ENCODE peak calls at places on chromosome 13, in ten cellular contexts. B is testis; R is CD8-positive, alpha-beta memory T cell; K is IMR-90; C is CD4-positive, alpha-beta T cell; F is cardiac muscle cell; P is CD8-positive, alpha-beta T cell; Y is right atrium auricular region; Q is left ventricle myocardium inferior; T is body of pancreas. D is an unnamed sample.

GRCh38 chr13:41306271-41307150 is 4.6 kb upstream of the NAA16 start:
- DNase-seq in B (no peak), R (no peak), K (peak; percentile 34), C (no peak), F (no peak), P (no peak), Y (no peak), Q (no peak), T (peak; percentile 65), D (no peak)

GRCh38 chr13:84400711-84401110 is 518.4 kb upstream of the SLITRK1 start:
- DNase-seq in B (no peak), R (no peak), K (peak; percentile 82), C (no peak), F (no peak), P (no peak), Y (no peak), Q (no peak), T (no peak), D (no peak)

GRCh38 chr13:91142572-91142971 is 204.9 kb upstream of the MIR17HG start:
- DNase-seq in B (no peak), R (no peak), K (peak; percentile 1), C (no peak), F (no peak), P (no peak), Y (no peak), Q (no peak), T (no peak), D (no peak)

GRCh38 chr13:51645154-51645650 is 60.9 kb downstream of the WDFY2 start:
- DNase-seq in B (no peak), R (peak; percentile 73), K (peak; percentile 57), C (no peak), F (no peak), P (peak; percentile 37), Y (no peak), Q (no peak), T (no peak), D (peak; percentile 40)

GRCh38 chr13:51158365-51158764 is 47.3 kb upstream of the C13orf42 start:
- DNase-seq in B (no peak), R (no peak), K (no peak), C (no peak), F (no peak), P (no peak), Y (no peak), Q (no peak), T (no peak), D (no peak)

GRCh38 chr13:114164681-114165429 is 14.2 kb upstream of the CFAP97D2 start:
- DNase-seq in B (no peak), R (no peak), K (no peak), C (no peak), F (no peak), P (no peak), Y (no peak), Q (no peak), T (no peak), D (no peak)

GRCh38 chr13:46213242-46213641 is 1.5 kb downstream of the LRRC63 start:
- DNase-seq in B (no peak), R (no peak), K (no peak), C (no peak), F (no peak), P (no peak), Y (no peak), Q (no peak), T (no peak), D (no peak)

GRCh38 chr13:77048592-77048991 is 21.6 kb upstream of the FBXL3 start:
- DNase-seq in B (peak; percentile 58), R (no peak), K (no peak), C (no peak), F (no peak), P (no peak), Y (no peak), Q (no peak), T (no peak), D (no peak)

GRCh38 chr13:106523566-106523965 is 11.9 kb downstream of the EFNB2 start:
- DNase-seq in B (no peak), R (no peak), K (no peak), C (no peak), F (no peak), P (no peak), Y (no peak), Q (no peak), T (no peak), D (no peak)

GRCh38 chr13:42333613-42334328 is 61.8 kb downstream of the AKAP11 start:
- DNase-seq in B (peak; percentile 23), R (peak; percentile 3), K (peak; percentile 22), C (no peak), F (peak; percentile 49), P (no peak), Y (no peak), Q (no peak), T (no peak), D (no peak)

GRCh38 chr13:40681341-40682051 is 15.1 kb upstream of the FOXO1 start:
- DNase-seq in B (no peak), R (no peak), K (no peak), C (no peak), F (no peak), P (no peak), Y (no peak), Q (no peak), T (no peak), D (no peak)

GRCh38 chr13:43319617-43320444 is 296.4 kb downstream of the DNAJC15 start:
- DNase-seq in B (no peak), R (no peak), K (no peak), C (no peak), F (no peak), P (no peak), Y (no peak), Q (no peak), T (no peak), D (no peak)

GRCh38 chr13:77494226-77494625 is 41.3 kb upstream of the SCEL start:
- DNase-seq in B (no peak), R (no peak), K (no peak), C (no peak), F (no peak), P (no peak), Y (no peak), Q (no peak), T (no peak), D (no peak)

GRCh38 chr13:85558118-85558517 is 241.1 kb downstream of the SLITRK6 start:
- DNase-seq in B (no peak), R (no peak), K (no peak), C (no peak), F (no peak), P (no peak), Y (no peak), Q (no peak), T (no peak), D (no peak)

GRCh38 chr13:65417953-65418352 is 1812.2 kb downstream of the PCDH9 start:
- DNase-seq in B (no peak), R (no peak), K (no peak), C (no peak), F (no peak), P (no peak), Y (no peak), Q (no peak), T (no peak), D (no peak)

GRCh38 chr13:66972659-66973058 is 257.5 kb downstream of the PCDH9 start:
- DNase-seq in B (no peak), R (no peak), K (peak; percentile 34), C (no peak), F (no peak), P (no peak), Y (no peak), Q (no peak), T (no peak), D (no peak)

GRCh38 chr13:110382830-110383229 is 75.7 kb downstream of the COL4A2 start:
- DNase-seq in B (no peak), R (no peak), K (no peak), C (no peak), F (no peak), P (no peak), Y (no peak), Q (no peak), T (no peak), D (no peak)
- H3K9me3 ChIP-seq in B (no peaks in the 10 kb centered on the region), R (no peaks in the 10 kb centered on the region), K (no peaks in the 10 kb centered on the region), C (no peaks in the 10 kb centered on the region), F (no peaks in the 10 kb centered on the region), P (no peaks in the 10 kb centered on the region), Y (no peaks in the 10 kb centered on the region), Q (no peaks in the 10 kb centered on the region), T (no peaks in the 10 kb centered on the region), D (no peaks in the 10 kb centered on the region)

DNA sequence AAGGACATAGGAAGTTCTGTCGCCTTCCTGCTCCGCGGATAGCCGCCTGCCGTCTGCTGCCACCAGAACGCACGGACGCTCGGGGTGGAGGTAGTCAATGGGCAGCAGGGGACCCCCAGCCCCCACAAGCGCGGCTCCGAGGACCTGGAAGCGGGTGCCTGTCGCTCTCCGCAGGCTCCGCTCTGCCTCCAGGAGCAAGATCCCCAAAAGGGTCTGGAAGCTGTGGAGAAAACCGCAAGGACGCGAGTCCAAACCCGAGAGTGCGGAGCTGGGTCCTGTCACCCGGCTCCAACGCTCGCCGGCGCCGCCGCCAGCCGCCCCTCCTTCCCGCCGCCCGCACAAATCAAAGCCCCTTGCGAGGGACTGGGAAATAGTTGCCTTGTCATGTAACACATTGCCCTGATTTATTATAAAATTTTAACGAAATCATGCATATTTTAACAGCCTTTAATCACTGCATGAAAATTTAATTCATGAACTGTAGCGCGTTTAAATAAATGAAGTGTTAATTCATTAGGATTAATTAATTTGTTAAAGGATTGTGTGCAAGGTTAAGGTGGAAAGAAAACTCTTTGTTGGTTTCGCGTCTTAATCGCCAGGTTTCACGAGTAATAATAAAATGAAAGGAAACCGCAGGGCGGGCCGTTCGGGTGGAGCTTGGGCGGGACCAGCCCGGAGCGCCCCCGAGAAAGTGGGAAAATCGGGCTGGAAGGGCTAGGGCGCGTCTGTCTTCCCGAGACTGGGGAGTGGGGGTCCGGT is 5.5 kb upstream of the POU4F1 start:
- DNase-seq in B (no peak), R (no peak), K (no peak), C (no peak), F (no peak), P (no peak), Y (no peak), Q (no peak), T (no peak), D (no peak)
- H3K9me3 ChIP-seq in B (no peaks in the 10 kb centered on the region), R (no peaks in the 10 kb centered on the region), K (peaks cover 10% of the 10 kb centered on the region), C (no peaks in the 10 kb centered on the region), F (no peaks in the 10 kb centered on the region), P (no peaks in the 10 kb centered on the region), Y (no peaks in the 10 kb centered on the region), Q (no peaks in the 10 kb centered on the region), T (no peaks in the 10 kb centered on the region), D (no peaks in the 10 kb centered on the region)

GRCh38 chr13:95931300-95932025 is 121.7 kb downstream of the UGGT2 start:
- DNase-seq in B (no peak), R (no peak), K (no peak), C (no peak), F (no peak), P (no peak), Y (no peak), Q (no peak), T (no peak), D (no peak)
- H3K9me3 ChIP-seq in B (no peaks in the 10 kb centered on the region), R (no peaks in the 10 kb centered on the region), K (peaks cover 7% of the 10 kb centered on the region), C (no peaks in the 10 kb centered on the region), F (no peaks in the 10 kb centered on the region), P (no peaks in the 10 kb centered on the region), Y (no peaks in the 10 kb centered on the region), Q (peaks cover 53% of the 10 kb centered on the region), T (no peaks in the 10 kb centered on the region), D (peaks cover 3% of the 10 kb centered on the region)

DNA sequence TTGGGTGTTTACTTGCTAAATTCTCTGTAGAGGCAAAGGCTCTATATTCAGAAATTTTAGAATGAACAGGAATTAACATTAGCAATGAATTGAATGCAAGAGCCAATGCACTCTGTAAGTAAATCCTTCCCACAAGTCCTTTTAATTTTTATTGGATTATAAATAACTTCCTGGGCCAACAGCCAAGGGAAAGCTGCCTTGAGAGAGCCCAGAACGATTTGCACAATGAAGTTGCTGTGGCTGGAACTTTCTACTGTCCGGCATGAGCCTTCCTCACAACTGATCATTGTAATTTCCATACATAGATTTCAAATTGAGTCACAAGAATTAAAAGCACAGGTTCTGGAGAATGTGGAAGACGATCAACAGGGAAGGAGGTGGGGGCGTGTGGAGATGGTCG is 110.5 kb downstream of the SOX1 start:
- DNase-seq in B (no peak), R (no peak), K (no peak), C (no peak), F (no peak), P (no peak), Y (no peak), Q (no peak), T (no peak), D (no peak)
- H3K9me3 ChIP-seq in B (no peaks in the 10 kb centered on the region), R (no peaks in the 10 kb centered on the region), K (peaks cover 59% of the 10 kb centered on the region), C (peaks cover 5% of the 10 kb centered on the region), F (no peaks in the 10 kb centered on the region), P (no peaks in the 10 kb centered on the region), Y (no peaks in the 10 kb centered on the region), Q (peaks cover 10% of the 10 kb centered on the region), T (no peaks in the 10 kb centered on the region), D (no peaks in the 10 kb centered on the region)

D was measured in T-helper 17 cell.